ENCODE peak calls at places on chromosomes 13 and 19, in eight cellular contexts. One of them, this sample, is unnamed.

GRCh38 chr13:35979378-35979911 is 151.7 kb downstream of the DCLK1 start:
- DNase-seq in NCI-H460: no peak
- DNase-seq in AML-193: no peak
- DNase-seq in AG04450: peak; percentile 60
- DNase-seq in left colon: peak; percentile 44
- DNase-seq in GDM1: no peak
- DNase-seq in Ammon's horn: peak; percentile 65
- DNase-seq in cardiac muscle cell: no peak
- DNase-seq in this sample: no peak

GRCh38 chr13:110524484-110525254 is 36.9 kb downstream of the RAB20 start:
- DNase-seq in NCI-H460: peak; percentile 69
- DNase-seq in AML-193: peak; percentile 72
- DNase-seq in AG04450: no peak
- DNase-seq in left colon: peak; percentile 92
- DNase-seq in GDM1: no peak
- DNase-seq in Ammon's horn: no peak
- DNase-seq in cardiac muscle cell: no peak
- DNase-seq in this sample: peak; percentile 56

GRCh38 chr13:40096357-40096911 is 441.0 kb downstream of the COG6 start:
- DNase-seq in NCI-H460: no peak
- DNase-seq in AML-193: no peak
- DNase-seq in AG04450: no peak
- DNase-seq in left colon: no peak
- DNase-seq in GDM1: no peak
- DNase-seq in Ammon's horn: no peak
- DNase-seq in cardiac muscle cell: no peak
- DNase-seq in this sample: peak; percentile 59

GRCh38 chr13:49220856-49221614 is 897 bp downstream of the MLNR start:
- DNase-seq in NCI-H460: no peak
- DNase-seq in AML-193: no peak
- DNase-seq in AG04450: no peak
- DNase-seq in left colon: no peak
- DNase-seq in GDM1: no peak
- DNase-seq in Ammon's horn: no peak
- DNase-seq in cardiac muscle cell: no peak
- DNase-seq in this sample: no peak

GRCh38 chr13:43805071-43805468 is 18.3 kb upstream of the ENOX1 start:
- DNase-seq in NCI-H460: peak; percentile 52
- DNase-seq in AML-193: no peak
- DNase-seq in AG04450: peak; percentile 54
- DNase-seq in left colon: no peak
- DNase-seq in GDM1: peak; percentile 23
- DNase-seq in Ammon's horn: peak; percentile 68
- DNase-seq in cardiac muscle cell: no peak
- DNase-seq in this sample: no peak

GRCh38 chr13:79434578-79434977 is 28.5 kb upstream of the RBM26 start:
- DNase-seq in NCI-H460: no peak
- DNase-seq in AML-193: no peak
- DNase-seq in AG04450: no peak
- DNase-seq in left colon: no peak
- DNase-seq in GDM1: no peak
- DNase-seq in Ammon's horn: no peak
- DNase-seq in cardiac muscle cell: no peak
- DNase-seq in this sample: no peak

GRCh38 chr19:917323-918151 is at the start of gene KISS1R:
- DNase-seq in NCI-H460: no peak
- DNase-seq in AML-193: peak; percentile 9
- DNase-seq in AG04450: no peak
- DNase-seq in left colon: peak; percentile 29
- DNase-seq in GDM1: peak; percentile 20
- DNase-seq in Ammon's horn: no peak
- DNase-seq in cardiac muscle cell: peak; percentile 75
- DNase-seq in this sample: peak; percentile 49

GRCh38 chr13:49213539-49213938 is 6.6 kb upstream of the MLNR start:
- DNase-seq in NCI-H460: no peak
- DNase-seq in AML-193: no peak
- DNase-seq in AG04450: no peak
- DNase-seq in left colon: no peak
- DNase-seq in GDM1: no peak
- DNase-seq in Ammon's horn: no peak
- DNase-seq in cardiac muscle cell: no peak
- DNase-seq in this sample: no peak

GRCh38 chr13:101452519-101453485 is at the start of gene ITGBL1:
- DNase-seq in NCI-H460: no peak
- DNase-seq in AML-193: no peak
- DNase-seq in AG04450: no peak
- DNase-seq in left colon: no peak
- DNase-seq in GDM1: no peak
- DNase-seq in Ammon's horn: no peak
- DNase-seq in cardiac muscle cell: no peak
- DNase-seq in this sample: no peak

GRCh38 chr13:106573855-106574254 is 5.9 kb upstream of the ARGLU1 start:
- DNase-seq in NCI-H460: no peak
- DNase-seq in AML-193: no peak
- DNase-seq in AG04450: no peak
- DNase-seq in left colon: no peak
- DNase-seq in GDM1: no peak
- DNase-seq in Ammon's horn: no peak
- DNase-seq in cardiac muscle cell: no peak
- DNase-seq in this sample: no peak

GRCh38 chr13:39765801-39766463 is 110.5 kb downstream of the COG6 start:
- DNase-seq in NCI-H460: no peak
- DNase-seq in AML-193: no peak
- DNase-seq in AG04450: no peak
- DNase-seq in left colon: peak; percentile 66
- DNase-seq in GDM1: no peak
- DNase-seq in Ammon's horn: peak; percentile 85
- DNase-seq in cardiac muscle cell: no peak
- DNase-seq in this sample: peak; percentile 31

GRCh38 chr13:48574036-48574796 is 41.3 kb upstream of the RCBTB2 start:
- DNase-seq in NCI-H460: no peak
- DNase-seq in AML-193: no peak
- DNase-seq in AG04450: no peak
- DNase-seq in left colon: no peak
- DNase-seq in GDM1: no peak
- DNase-seq in Ammon's horn: no peak
- DNase-seq in cardiac muscle cell: no peak
- DNase-seq in this sample: no peak

GRCh38 chr19:943551-944170 is 17.8 kb downstream of the ARID3A start:
- DNase-seq in NCI-H460: no peak
- DNase-seq in AML-193: no peak
- DNase-seq in AG04450: no peak
- DNase-seq in left colon: no peak
- DNase-seq in GDM1: no peak
- DNase-seq in Ammon's horn: no peak
- DNase-seq in cardiac muscle cell: no peak
- DNase-seq in this sample: no peak

GRCh38 chr13:38684714-38685113 is 2.2 kb upstream of the FREM2 start:
- DNase-seq in NCI-H460: no peak
- DNase-seq in AML-193: no peak
- DNase-seq in AG04450: no peak
- DNase-seq in left colon: no peak
- DNase-seq in GDM1: no peak
- DNase-seq in Ammon's horn: no peak
- DNase-seq in cardiac muscle cell: peak; percentile 31
- DNase-seq in this sample: no peak

GRCh38 chr13:100673831-100674362 is 698 bp downstream of the TMTC4 start:
- DNase-seq in NCI-H460: peak; percentile 48
- DNase-seq in AML-193: peak; percentile 82
- DNase-seq in AG04450: peak; percentile 63
- DNase-seq in left colon: peak; percentile 54
- DNase-seq in GDM1: peak; percentile 54
- DNase-seq in Ammon's horn: peak; percentile 53
- DNase-seq in cardiac muscle cell: no peak
- DNase-seq in this sample: peak; percentile 59

GRCh38 chr19:34351382-34351802 is 13.6 kb upstream of the GPI start:
- DNase-seq in NCI-H460: no peak
- DNase-seq in AML-193: no peak
- DNase-seq in AG04450: no peak
- DNase-seq in left colon: no peak
- DNase-seq in GDM1: no peak
- DNase-seq in Ammon's horn: no peak
- DNase-seq in cardiac muscle cell: no peak
- DNase-seq in this sample: peak; percentile 68

GRCh38 chr13:45119469-45119989 is 781 bp upstream of the GTF2F2 start:
- DNase-seq in NCI-H460: no peak
- DNase-seq in AML-193: peak; percentile 58
- DNase-seq in AG04450: peak; percentile 33
- DNase-seq in left colon: no peak
- DNase-seq in GDM1: peak; percentile 47
- DNase-seq in Ammon's horn: peak; percentile 64
- DNase-seq in cardiac muscle cell: no peak
- DNase-seq in this sample: peak; percentile 48

GRCh38 chr19:13825489-13826475 is 30.5 kb downstream of the ZSWIM4 start:
- DNase-seq in NCI-H460: no peak
- DNase-seq in AML-193: no peak
- DNase-seq in AG04450: no peak
- DNase-seq in left colon: no peak
- DNase-seq in GDM1: peak; percentile 10
- DNase-seq in Ammon's horn: no peak
- DNase-seq in cardiac muscle cell: peak; percentile 48
- DNase-seq in this sample: no peak

GRCh38 chr13:37175996-37176395 is 70.5 kb upstream of the CSNK1A1L start:
- DNase-seq in NCI-H460: no peak
- DNase-seq in AML-193: peak; percentile 81
- DNase-seq in AG04450: peak; percentile 55
- DNase-seq in left colon: no peak
- DNase-seq in GDM1: no peak
- DNase-seq in Ammon's horn: no peak
- DNase-seq in cardiac muscle cell: no peak
- DNase-seq in this sample: no peak

GRCh38 chr13:46665243-46665629 is 112.3 kb downstream of the LRCH1 start:
- DNase-seq in NCI-H460: no peak
- DNase-seq in AML-193: no peak
- DNase-seq in AG04450: no peak
- DNase-seq in left colon: no peak
- DNase-seq in GDM1: no peak
- DNase-seq in Ammon's horn: no peak
- DNase-seq in cardiac muscle cell: no peak
- DNase-seq in this sample: no peak

GRCh38 chr19:2507109-2507508 is 31.2 kb downstream of the GADD45B start:
- DNase-seq in NCI-H460: peak; percentile 95
- DNase-seq in AML-193: no peak
- DNase-seq in AG04450: no peak
- DNase-seq in left colon: peak; percentile 59
- DNase-seq in GDM1: no peak
- DNase-seq in Ammon's horn: no peak
- DNase-seq in cardiac muscle cell: no peak
- DNase-seq in this sample: peak; percentile 70

GRCh38 chr13:65260938-65261880 is 1968.9 kb downstream of the PCDH9 start:
- DNase-seq in NCI-H460: no peak
- DNase-seq in AML-193: no peak
- DNase-seq in AG04450: no peak
- DNase-seq in left colon: no peak
- DNase-seq in GDM1: no peak
- DNase-seq in Ammon's horn: peak; percentile 5
- DNase-seq in cardiac muscle cell: no peak
- DNase-seq in this sample: no peak

GRCh38 chr13:23856008-23856750 is 33.0 kb downstream of the MIPEP start:
- DNase-seq in NCI-H460: no peak
- DNase-seq in AML-193: no peak
- DNase-seq in AG04450: no peak
- DNase-seq in left colon: no peak
- DNase-seq in GDM1: no peak
- DNase-seq in Ammon's horn: peak; percentile 50
- DNase-seq in cardiac muscle cell: no peak
- DNase-seq in this sample: no peak

GRCh38 chr13:101490400-101491015 is 38.0 kb downstream of the ITGBL1 start:
- DNase-seq in NCI-H460: no peak
- DNase-seq in AML-193: no peak
- DNase-seq in AG04450: no peak
- DNase-seq in left colon: no peak
- DNase-seq in GDM1: no peak
- DNase-seq in Ammon's horn: no peak
- DNase-seq in cardiac muscle cell: no peak
- DNase-seq in this sample: no peak

GRCh38 chr19:19554074-19555023 is 16.3 kb downstream of the CILP2 start:
- DNase-seq in NCI-H460: peak; percentile 34
- DNase-seq in AML-193: peak; percentile 35
- DNase-seq in AG04450: no peak
- DNase-seq in left colon: no peak
- DNase-seq in GDM1: no peak
- DNase-seq in Ammon's horn: no peak
- DNase-seq in cardiac muscle cell: peak; percentile 53
- DNase-seq in this sample: peak; percentile 67

GRCh38 chr19:18167975-18168645 is 5.5 kb upstream of the IFI30 start:
- DNase-seq in NCI-H460: no peak
- DNase-seq in AML-193: peak; percentile 23
- DNase-seq in AG04450: no peak
- DNase-seq in left colon: peak; percentile 44
- DNase-seq in GDM1: peak; percentile 39
- DNase-seq in Ammon's horn: no peak
- DNase-seq in cardiac muscle cell: peak; percentile 56
- DNase-seq in this sample: peak; percentile 74

GRCh38 chr19:45901432-45901903 is 945 bp downstream of the MYPOP start:
- DNase-seq in NCI-H460: no peak
- DNase-seq in AML-193: peak; percentile 50
- DNase-seq in AG04450: no peak
- DNase-seq in left colon: no peak
- DNase-seq in GDM1: no peak
- DNase-seq in Ammon's horn: no peak
- DNase-seq in cardiac muscle cell: peak; percentile 29
- DNase-seq in this sample: peak; percentile 44

GRCh38 chr19:18393836-18394235 is 3.6 kb downstream of the LRRC25 start:
- DNase-seq in NCI-H460: no peak
- DNase-seq in AML-193: no peak
- DNase-seq in AG04450: no peak
- DNase-seq in left colon: no peak
- DNase-seq in GDM1: no peak
- DNase-seq in Ammon's horn: peak; percentile 55
- DNase-seq in cardiac muscle cell: no peak
- DNase-seq in this sample: no peak

GRCh38 chr13:48873598-48873997 is 102.1 kb upstream of the FNDC3A start:
- DNase-seq in NCI-H460: no peak
- DNase-seq in AML-193: no peak
- DNase-seq in AG04450: no peak
- DNase-seq in left colon: no peak
- DNase-seq in GDM1: no peak
- DNase-seq in Ammon's horn: no peak
- DNase-seq in cardiac muscle cell: peak; percentile 23
- DNase-seq in this sample: no peak

GRCh38 chr13:101649490-101650126 is 197.1 kb downstream of the ITGBL1 start:
- DNase-seq in NCI-H460: peak; percentile 85
- DNase-seq in AML-193: peak; percentile 88
- DNase-seq in AG04450: peak; percentile 3
- DNase-seq in left colon: no peak
- DNase-seq in GDM1: no peak
- DNase-seq in Ammon's horn: no peak
- DNase-seq in cardiac muscle cell: no peak
- DNase-seq in this sample: no peak

GRCh38 chr13:48072304-48072703 is 22.6 kb downstream of the MED4 start:
- DNase-seq in NCI-H460: no peak
- DNase-seq in AML-193: no peak
- DNase-seq in AG04450: no peak
- DNase-seq in left colon: no peak
- DNase-seq in GDM1: no peak
- DNase-seq in Ammon's horn: no peak
- DNase-seq in cardiac muscle cell: no peak
- DNase-seq in this sample: no peak

This sample was measured in activated CD4-positive, alpha-beta memory T cell treated with anti-CD3 and anti-CD28 coated beads, Interleukin-2, amount 10 ng/mL, durations not matched to agents 7 days and 5 days.